ENCODE peak calls at places on chromosome 10, in nine cellular contexts. One of them, this sample, is unnamed.

GRCh38 chr10:12202230-12202629 is 6.2 kb downstream of the CDC123 start:
- DNase-seq in heart left ventricle: no peak
- DNase-seq in dorsolateral prefrontal cortex: no peak
- DNase-seq in A673: no peak
- DNase-seq in A549: no peak
- DNase-seq in colonic mucosa: no peak
- DNase-seq in GM23338: no peak
- DNase-seq in body of pancreas: no peak
- DNase-seq in suprapubic skin: no peak
- DNase-seq in this sample: no peak

GRCh38 chr10:91034494-91035157 is 113.7 kb upstream of the ANKRD1 start:
- DNase-seq in A673: peak; percentile 77
- DNase-seq in dorsolateral prefrontal cortex: peak; percentile 48
- DNase-seq in colonic mucosa: peak; percentile 34
- DNase-seq in A549: no peak
- DNase-seq in body of pancreas: peak; percentile 35
- DNase-seq in heart left ventricle: peak; percentile 81
- DNase-seq in suprapubic skin: no peak
- DNase-seq in GM23338: peak; percentile 50
- DNase-seq in this sample: peak; percentile 75

GRCh38 chr10:126041804-126042231 is 145.5 kb downstream of the FANK1 start:
- DNase-seq in body of pancreas: peak; percentile 81
- DNase-seq in dorsolateral prefrontal cortex: peak; percentile 54
- DNase-seq in heart left ventricle: peak; percentile 92
- DNase-seq in colonic mucosa: peak; percentile 61
- DNase-seq in suprapubic skin: peak; percentile 87
- DNase-seq in A673: peak; percentile 14
- DNase-seq in A549: peak; percentile 53
- DNase-seq in GM23338: peak; percentile 67
- DNase-seq in this sample: peak; percentile 91

GRCh38 chr10:78794736-78795455 is 273.9 kb upstream of the ZMIZ1 start:
- DNase-seq in colonic mucosa: no peak
- DNase-seq in A673: no peak
- DNase-seq in heart left ventricle: no peak
- DNase-seq in suprapubic skin: no peak
- DNase-seq in A549: no peak
- DNase-seq in body of pancreas: no peak
- DNase-seq in dorsolateral prefrontal cortex: no peak
- DNase-seq in GM23338: no peak
- DNase-seq in this sample: no peak

GRCh38 chr10:131246089-131246488 is 65.4 kb downstream of the TCERG1L start:
- DNase-seq in suprapubic skin: no peak
- DNase-seq in A673: no peak
- DNase-seq in colonic mucosa: no peak
- DNase-seq in dorsolateral prefrontal cortex: no peak
- DNase-seq in A549: no peak
- DNase-seq in body of pancreas: no peak
- DNase-seq in GM23338: no peak
- DNase-seq in heart left ventricle: no peak
- DNase-seq in this sample: no peak

GRCh38 chr10:102927311-102928010 is 9.4 kb downstream of the CNNM2 start:
- DNase-seq in A673: no peak
- DNase-seq in suprapubic skin: no peak
- DNase-seq in A549: no peak
- DNase-seq in colonic mucosa: peak; percentile 23
- DNase-seq in heart left ventricle: no peak
- DNase-seq in dorsolateral prefrontal cortex: no peak
- DNase-seq in body of pancreas: no peak
- DNase-seq in GM23338: no peak
- DNase-seq in this sample: no peak

GRCh38 chr10:113497203-113497602 is 55.6 kb upstream of the HABP2 start:
- DNase-seq in dorsolateral prefrontal cortex: no peak
- DNase-seq in colonic mucosa: no peak
- DNase-seq in A673: no peak
- DNase-seq in GM23338: no peak
- DNase-seq in suprapubic skin: no peak
- DNase-seq in body of pancreas: no peak
- DNase-seq in A549: no peak
- DNase-seq in heart left ventricle: no peak
- DNase-seq in this sample: no peak

GRCh38 chr10:1153805-1154351 is 97.7 kb downstream of the WDR37 start:
- DNase-seq in suprapubic skin: no peak
- DNase-seq in colonic mucosa: peak; percentile 2
- DNase-seq in A549: no peak
- DNase-seq in A673: no peak
- DNase-seq in GM23338: no peak
- DNase-seq in heart left ventricle: no peak
- DNase-seq in dorsolateral prefrontal cortex: no peak
- DNase-seq in body of pancreas: no peak
- DNase-seq in this sample: peak; percentile 46

GRCh38 chr10:91541481-91541880 is 91.4 kb downstream of the PPP1R3C start:
- DNase-seq in colonic mucosa: no peak
- DNase-seq in suprapubic skin: no peak
- DNase-seq in A673: peak; percentile 97
- DNase-seq in body of pancreas: no peak
- DNase-seq in dorsolateral prefrontal cortex: no peak
- DNase-seq in A549: no peak
- DNase-seq in GM23338: no peak
- DNase-seq in heart left ventricle: no peak
- DNase-seq in this sample: no peak

GRCh38 chr10:102856758-102857424 is 2.8 kb downstream of the BORCS7 start:
- DNase-seq in A549: no peak
- DNase-seq in A673: no peak
- DNase-seq in colonic mucosa: no peak
- DNase-seq in suprapubic skin: no peak
- DNase-seq in body of pancreas: no peak
- DNase-seq in heart left ventricle: no peak
- DNase-seq in GM23338: peak; percentile 19
- DNase-seq in dorsolateral prefrontal cortex: no peak
- DNase-seq in this sample: no peak

GRCh38 chr10:1006573-1006972 is 18.3 kb downstream of the GTPBP4 start:
- DNase-seq in dorsolateral prefrontal cortex: no peak
- DNase-seq in colonic mucosa: no peak
- DNase-seq in body of pancreas: no peak
- DNase-seq in A673: no peak
- DNase-seq in A549: no peak
- DNase-seq in GM23338: no peak
- DNase-seq in suprapubic skin: no peak
- DNase-seq in heart left ventricle: no peak
- DNase-seq in this sample: no peak

GRCh38 chr10:61992683-61993629 is 91.5 kb downstream of the ARID5B start:
- DNase-seq in heart left ventricle: peak; percentile 49
- DNase-seq in A549: no peak
- DNase-seq in GM23338: no peak
- DNase-seq in body of pancreas: no peak
- DNase-seq in dorsolateral prefrontal cortex: no peak
- DNase-seq in colonic mucosa: peak; percentile 62
- DNase-seq in suprapubic skin: peak; percentile 84
- DNase-seq in A673: peak; percentile 94
- DNase-seq in this sample: peak; percentile 81

GRCh38 chr10:65194131-65194530 is 1672.9 kb downstream of the REEP3 start:
- DNase-seq in body of pancreas: no peak
- DNase-seq in colonic mucosa: no peak
- DNase-seq in GM23338: no peak
- DNase-seq in dorsolateral prefrontal cortex: peak; percentile 70
- DNase-seq in suprapubic skin: no peak
- DNase-seq in A673: no peak
- DNase-seq in heart left ventricle: no peak
- DNase-seq in A549: no peak
- DNase-seq in this sample: no peak

DNA sequence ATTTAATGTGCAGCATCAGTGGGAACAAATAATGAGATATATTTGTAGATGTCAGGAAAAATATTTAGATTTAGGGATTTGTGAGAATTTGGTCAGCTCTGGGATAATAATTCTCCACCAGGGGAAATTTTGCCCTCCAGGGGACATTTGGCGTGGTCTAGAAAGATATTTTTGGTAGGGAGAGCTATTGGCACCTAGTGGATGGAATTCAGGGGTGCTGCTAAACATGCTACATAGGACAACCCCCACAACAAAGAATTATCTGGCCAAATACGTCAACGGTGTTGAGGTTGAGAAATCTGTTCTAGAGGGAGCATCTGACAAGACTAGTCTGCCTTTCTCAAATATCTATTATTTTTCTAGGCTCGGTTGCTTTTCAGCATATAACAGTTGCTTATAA is 2.1 kb downstream of the ADK start:
- DNase-seq in heart left ventricle: no peak
- DNase-seq in suprapubic skin: no peak
- DNase-seq in colonic mucosa: no peak
- DNase-seq in GM23338: peak; percentile 68
- DNase-seq in A549: peak; percentile 61
- DNase-seq in body of pancreas: no peak
- DNase-seq in dorsolateral prefrontal cortex: no peak
- DNase-seq in A673: peak; percentile 45
- DNase-seq in this sample: no peak
- H3K4me3 ChIP-seq in heart left ventricle: peak overlapping the region; percentile 83
- H3K4me3 ChIP-seq in suprapubic skin: no peak overlapping the region
- H3K4me3 ChIP-seq in colonic mucosa: no peak overlapping the region
- H3K4me3 ChIP-seq in GM23338: peak overlapping the region; percentile 76
- H3K4me3 ChIP-seq in A549: no peak overlapping the region
- H3K4me3 ChIP-seq in body of pancreas: no peak overlapping the region
- H3K4me3 ChIP-seq in dorsolateral prefrontal cortex: peak overlapping the region; percentile 87
- H3K4me3 ChIP-seq in A673: no peak overlapping the region
- H3K4me3 ChIP-seq in this sample: peak overlapping the region; percentile 34

DNA sequence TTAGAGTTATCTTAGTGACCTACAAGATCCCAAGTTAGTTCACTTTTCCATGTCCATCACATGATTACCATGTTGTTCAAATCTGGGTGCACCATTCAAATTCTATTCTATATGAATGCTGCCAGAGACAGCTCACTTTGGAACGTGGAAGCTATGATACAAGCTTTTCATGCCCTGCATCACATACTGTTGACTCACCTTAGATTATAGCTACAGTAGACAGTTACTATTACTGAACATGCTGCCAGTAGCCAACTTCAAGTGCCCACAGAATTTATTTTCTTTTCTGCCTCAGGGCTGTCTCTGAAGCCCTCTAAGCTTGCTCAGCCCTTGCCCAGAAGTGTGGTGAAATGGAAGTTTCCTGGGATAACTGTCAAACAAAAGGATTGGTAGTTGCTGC is 231.1 kb downstream of the GPR158 start:
- DNase-seq in heart left ventricle: no peak
- DNase-seq in A549: no peak
- DNase-seq in body of pancreas: no peak
- DNase-seq in suprapubic skin: no peak
- DNase-seq in A673: no peak
- DNase-seq in dorsolateral prefrontal cortex: no peak
- DNase-seq in GM23338: no peak
- DNase-seq in colonic mucosa: no peak
- DNase-seq in this sample: no peak
- H3K27ac ChIP-seq in heart left ventricle: no peak overlapping the region
- H3K27ac ChIP-seq in A549: no peak overlapping the region
- H3K27ac ChIP-seq in body of pancreas: no peak overlapping the region
- H3K27ac ChIP-seq in suprapubic skin: no peak overlapping the region
- H3K27ac ChIP-seq in A673: no peak overlapping the region
- H3K27ac ChIP-seq in dorsolateral prefrontal cortex: no peak overlapping the region
- H3K27ac ChIP-seq in GM23338: no peak overlapping the region
- H3K27ac ChIP-seq in colonic mucosa: no peak overlapping the region
- H3K27ac ChIP-seq in this sample: no peak overlapping the region

DNA sequence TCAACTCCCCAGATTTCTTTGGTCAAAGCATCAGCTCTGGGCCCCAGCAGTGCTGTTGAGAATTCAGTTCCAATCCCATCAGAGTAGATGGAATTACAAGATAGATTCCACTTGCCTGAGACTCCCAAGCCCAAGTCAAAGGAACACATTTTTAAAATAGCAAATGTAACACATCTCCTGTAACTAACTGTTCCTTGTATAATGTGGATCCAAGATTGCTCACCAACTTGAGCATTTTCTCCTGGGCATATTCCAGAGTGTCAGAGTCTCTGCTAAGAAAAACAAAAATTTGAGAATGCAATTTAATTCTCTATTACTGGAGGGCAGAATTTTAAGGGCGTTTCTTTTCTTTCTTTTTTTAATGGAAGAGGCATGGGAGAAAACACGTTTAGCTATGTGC is 136.7 kb downstream of the NEBL start:
- DNase-seq in suprapubic skin: no peak
- DNase-seq in dorsolateral prefrontal cortex: no peak
- DNase-seq in A673: no peak
- DNase-seq in A549: no peak
- DNase-seq in GM23338: no peak
- DNase-seq in colonic mucosa: no peak
- DNase-seq in body of pancreas: no peak
- DNase-seq in heart left ventricle: no peak
- DNase-seq in this sample: no peak
- TF ChIP-seq CTCF in suprapubic skin: no peak
- TF ChIP-seq CTCF in dorsolateral prefrontal cortex: no peak
- TF ChIP-seq CTCF in A673: no peak
- TF ChIP-seq CTCF in A549: no peak
- TF ChIP-seq CTCF in GM23338: no peak
- TF ChIP-seq CTCF in colonic mucosa: no peak
- TF ChIP-seq CTCF in body of pancreas: no peak
- TF ChIP-seq CTCF in heart left ventricle: no peak
- TF ChIP-seq CTCF in this sample: no peak

GRCh38 chr10:84540022-84540616 is 211.7 kb downstream of the CCSER2 start:
- DNase-seq in suprapubic skin: no peak
- DNase-seq in body of pancreas: no peak
- DNase-seq in A549: peak; percentile 33
- DNase-seq in colonic mucosa: no peak
- DNase-seq in A673: peak; percentile 23
- DNase-seq in heart left ventricle: no peak
- DNase-seq in GM23338: no peak
- DNase-seq in dorsolateral prefrontal cortex: no peak
- DNase-seq in this sample: no peak

GRCh38 chr10:84543077-84543476 is 214.7 kb downstream of the CCSER2 start:
- DNase-seq in body of pancreas: no peak
- DNase-seq in dorsolateral prefrontal cortex: no peak
- DNase-seq in GM23338: peak; percentile 24
- DNase-seq in suprapubic skin: no peak
- DNase-seq in colonic mucosa: no peak
- DNase-seq in heart left ventricle: no peak
- DNase-seq in A549: no peak
- DNase-seq in A673: no peak
- DNase-seq in this sample: no peak

GRCh38 chr10:84540617-84541288 is 212.4 kb downstream of the CCSER2 start:
- DNase-seq in GM23338: peak; percentile 91
- DNase-seq in A673: peak; percentile 79
- DNase-seq in dorsolateral prefrontal cortex: peak; percentile 74
- DNase-seq in heart left ventricle: peak; percentile 61
- DNase-seq in body of pancreas: peak; percentile 65
- DNase-seq in A549: peak; percentile 62
- DNase-seq in suprapubic skin: peak; percentile 83
- DNase-seq in colonic mucosa: peak; percentile 66
- DNase-seq in this sample: no peak

GRCh38 chr10:84542552-84542951 is 214.2 kb downstream of the CCSER2 start:
- DNase-seq in body of pancreas: no peak
- DNase-seq in dorsolateral prefrontal cortex: no peak
- DNase-seq in GM23338: peak; percentile 31
- DNase-seq in suprapubic skin: no peak
- DNase-seq in A673: no peak
- DNase-seq in heart left ventricle: no peak
- DNase-seq in colonic mucosa: no peak
- DNase-seq in A549: no peak
- DNase-seq in this sample: no peak

DNA sequence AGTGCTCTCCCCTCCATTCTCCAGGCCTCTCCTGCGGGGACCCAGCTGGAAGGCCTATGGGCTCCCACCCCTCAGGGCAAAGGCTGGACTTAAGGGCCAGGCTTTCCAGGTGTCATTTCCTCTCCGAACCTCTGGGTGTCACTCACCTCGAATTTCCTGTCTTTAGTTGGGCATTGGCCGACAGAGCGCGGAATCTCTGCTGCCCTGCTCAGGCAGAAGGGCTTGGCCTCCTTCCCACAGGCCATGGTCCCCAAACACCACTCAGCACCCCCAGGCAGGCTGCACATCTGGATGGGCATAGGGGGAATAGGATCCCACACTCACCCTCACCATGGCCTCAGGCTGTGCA is 212.9 kb downstream of the CCSER2 start:
- DNase-seq in A673: peak; percentile 34
- DNase-seq in dorsolateral prefrontal cortex: no peak
- DNase-seq in colonic mucosa: no peak
- DNase-seq in GM23338: peak; percentile 93
- DNase-seq in heart left ventricle: no peak
- DNase-seq in body of pancreas: no peak
- DNase-seq in A549: no peak
- DNase-seq in suprapubic skin: no peak
- DNase-seq in this sample: no peak
- H3K4me3 ChIP-seq in A673: peak overlapping the region; percentile 46
- H3K4me3 ChIP-seq in dorsolateral prefrontal cortex: peak overlapping the region; percentile 63
- H3K4me3 ChIP-seq in colonic mucosa: no peak overlapping the region
- H3K4me3 ChIP-seq in GM23338: peak overlapping the region; percentile 76
- H3K4me3 ChIP-seq in heart left ventricle: peak overlapping the region; percentile 48
- H3K4me3 ChIP-seq in body of pancreas: no peak overlapping the region
- H3K4me3 ChIP-seq in A549: peak overlapping the region; percentile 47
- H3K4me3 ChIP-seq in suprapubic skin: peak overlapping the region; percentile 33
- H3K4me3 ChIP-seq in this sample: peak overlapping the region; percentile 71